ENCODE peak calls at places on chromosomes 2 and 18, in seven cellular contexts. One of them, this sample, is unnamed.

GRCh38 chr2:202069189-202070050 is 3.6 kb upstream of the KIAA2012 start:
- DNase-seq in HepG2: no peak
- DNase-seq in SK-N-SH: no peak
- DNase-seq in K562: peak
- DNase-seq in HCT116: no peak
- DNase-seq in H1: no peak
- DNase-seq in GM12878: no peak
- DNase-seq in this sample: no peak

GRCh38 chr2:47172156-47172921 is 17.2 kb upstream of the STPG4 start:
- DNase-seq in HepG2: peak
- DNase-seq in SK-N-SH: no peak
- DNase-seq in K562: no peak
- DNase-seq in HCT116: no peak
- DNase-seq in H1: no peak
- DNase-seq in GM12878: no peak
- DNase-seq in this sample: no peak

GRCh38 chr2:177164584-177165052 is 48.0 kb upstream of the HNRNPA3 start:
- DNase-seq in HepG2: peak
- DNase-seq in SK-N-SH: peak
- DNase-seq in K562: peak
- DNase-seq in HCT116: peak
- DNase-seq in H1: peak
- DNase-seq in GM12878: peak
- DNase-seq in this sample: no peak

GRCh38 chr18:7023581-7023980 is 94.0 kb downstream of the LAMA1 start:
- DNase-seq in HepG2: no peak
- DNase-seq in SK-N-SH: no peak
- DNase-seq in K562: no peak
- DNase-seq in HCT116: no peak
- DNase-seq in H1: no peak
- DNase-seq in GM12878: no peak
- DNase-seq in this sample: no peak

GRCh38 chr2:49033394-49033793 is 120.9 kb downstream of the FSHR start:
- DNase-seq in HepG2: no peak
- DNase-seq in SK-N-SH: no peak
- DNase-seq in K562: no peak
- DNase-seq in HCT116: no peak
- DNase-seq in H1: no peak
- DNase-seq in GM12878: no peak
- DNase-seq in this sample: no peak

GRCh38 chr2:239239607-239240479 is 161.0 kb downstream of the HDAC4 start:
- DNase-seq in HepG2: no peak
- DNase-seq in SK-N-SH: peak
- DNase-seq in K562: no peak
- DNase-seq in HCT116: no peak
- DNase-seq in H1: no peak
- DNase-seq in GM12878: no peak
- DNase-seq in this sample: no peak

GRCh38 chr2:240847817-240848216 is 20.8 kb upstream of the AGXT start:
- DNase-seq in HepG2: no peak
- DNase-seq in SK-N-SH: no peak
- DNase-seq in K562: no peak
- DNase-seq in HCT116: no peak
- DNase-seq in H1: no peak
- DNase-seq in GM12878: no peak
- DNase-seq in this sample: no peak

GRCh38 chr2:134431837-134432437 is 178.1 kb downstream of the MGAT5 start:
- DNase-seq in HepG2: no peak
- DNase-seq in SK-N-SH: no peak
- DNase-seq in K562: no peak
- DNase-seq in HCT116: no peak
- DNase-seq in H1: no peak
- DNase-seq in GM12878: no peak
- DNase-seq in this sample: no peak

GRCh38 chr18:6876646-6877045 is 147.1 kb downstream of the ARHGAP28 start:
- DNase-seq in HepG2: no peak
- DNase-seq in SK-N-SH: no peak
- DNase-seq in K562: no peak
- DNase-seq in HCT116: no peak
- DNase-seq in H1: no peak
- DNase-seq in GM12878: no peak
- DNase-seq in this sample: no peak

GRCh38 chr2:96323849-96324248 is 1.3 kb upstream of the ITPRIPL1 start:
- DNase-seq in HepG2: no peak
- DNase-seq in SK-N-SH: no peak
- DNase-seq in K562: no peak
- DNase-seq in HCT116: no peak
- DNase-seq in H1: no peak
- DNase-seq in GM12878: no peak
- DNase-seq in this sample: no peak

GRCh38 chr2:239201531-239201876 is 199.3 kb downstream of the HDAC4 start:
- DNase-seq in HepG2: no peak
- DNase-seq in SK-N-SH: no peak
- DNase-seq in K562: no peak
- DNase-seq in HCT116: no peak
- DNase-seq in H1: no peak
- DNase-seq in GM12878: no peak
- DNase-seq in this sample: no peak

GRCh38 chr2:37226863-37227262 is 4.5 kb downstream of the CEBPZ start:
- DNase-seq in HepG2: no peak
- DNase-seq in SK-N-SH: no peak
- DNase-seq in K562: no peak
- DNase-seq in HCT116: no peak
- DNase-seq in H1: no peak
- DNase-seq in GM12878: no peak
- DNase-seq in this sample: no peak

GRCh38 chr2:198044777-198045176 is 240.4 kb downstream of the PLCL1 start:
- DNase-seq in HepG2: no peak
- DNase-seq in SK-N-SH: no peak
- DNase-seq in K562: no peak
- DNase-seq in HCT116: no peak
- DNase-seq in H1: no peak
- DNase-seq in GM12878: no peak
- DNase-seq in this sample: no peak

GRCh38 chr18:21960189-21960588 is 209.2 kb upstream of the GATA6 start:
- DNase-seq in HepG2: no peak
- DNase-seq in SK-N-SH: no peak
- DNase-seq in K562: no peak
- DNase-seq in HCT116: no peak
- DNase-seq in H1: no peak
- DNase-seq in GM12878: no peak
- DNase-seq in this sample: no peak

GRCh38 chr2:157732596-157732995 is 103.9 kb upstream of the ACVR1C start:
- DNase-seq in HepG2: no peak
- DNase-seq in SK-N-SH: no peak
- DNase-seq in K562: no peak
- DNase-seq in HCT116: no peak
- DNase-seq in H1: no peak
- DNase-seq in GM12878: no peak
- DNase-seq in this sample: no peak

GRCh38 chr2:150234787-150235512 is 252.5 kb downstream of the RND3 start:
- DNase-seq in HepG2: no peak
- DNase-seq in SK-N-SH: no peak
- DNase-seq in K562: no peak
- DNase-seq in HCT116: no peak
- DNase-seq in H1: no peak
- DNase-seq in GM12878: no peak
- DNase-seq in this sample: no peak

GRCh38 chr2:211328126-211328525 is 771.7 kb downstream of the CPS1 start:
- DNase-seq in HepG2: no peak
- DNase-seq in SK-N-SH: no peak
- DNase-seq in K562: no peak
- DNase-seq in HCT116: no peak
- DNase-seq in H1: no peak
- DNase-seq in GM12878: no peak
- DNase-seq in this sample: no peak

GRCh38 chr2:10170256-10170655 is 47.7 kb downstream of the RRM2 start:
- DNase-seq in HepG2: no peak
- DNase-seq in SK-N-SH: peak
- DNase-seq in K562: no peak
- DNase-seq in HCT116: no peak
- DNase-seq in H1: no peak
- DNase-seq in GM12878: no peak
- DNase-seq in this sample: no peak

GRCh38 chr2:68980956-68981355 is 6.5 kb downstream of the GKN1 start:
- DNase-seq in HepG2: no peak
- DNase-seq in SK-N-SH: no peak
- DNase-seq in K562: no peak
- DNase-seq in HCT116: no peak
- DNase-seq in H1: no peak
- DNase-seq in GM12878: no peak
- DNase-seq in this sample: no peak

GRCh38 chr18:5884375-5884774 is 10.9 kb downstream of the TMEM200C start:
- DNase-seq in HepG2: no peak
- DNase-seq in SK-N-SH: no peak
- DNase-seq in K562: no peak
- DNase-seq in HCT116: no peak
- DNase-seq in H1: no peak
- DNase-seq in GM12878: no peak
- DNase-seq in this sample: no peak

GRCh38 chr2:242085941-242086621 is 216.6 kb downstream of the RTP5 start:
- DNase-seq in HepG2: peak
- DNase-seq in SK-N-SH: no peak
- DNase-seq in K562: no peak
- DNase-seq in HCT116: no peak
- DNase-seq in H1: no peak
- DNase-seq in GM12878: peak
- DNase-seq in this sample: no peak

GRCh38 chr2:47227532-47228166 is 72.5 kb upstream of the STPG4 start:
- DNase-seq in HepG2: no peak
- DNase-seq in SK-N-SH: no peak
- DNase-seq in K562: no peak
- DNase-seq in HCT116: no peak
- DNase-seq in H1: no peak
- DNase-seq in GM12878: no peak
- DNase-seq in this sample: no peak

GRCh38 chr2:119290859-119291587 is 67.4 kb downstream of the STEAP3 start:
- DNase-seq in HepG2: peak
- DNase-seq in SK-N-SH: peak
- DNase-seq in K562: peak
- DNase-seq in HCT116: peak
- DNase-seq in H1: peak
- DNase-seq in GM12878: no peak
- DNase-seq in this sample: peak

DNA sequence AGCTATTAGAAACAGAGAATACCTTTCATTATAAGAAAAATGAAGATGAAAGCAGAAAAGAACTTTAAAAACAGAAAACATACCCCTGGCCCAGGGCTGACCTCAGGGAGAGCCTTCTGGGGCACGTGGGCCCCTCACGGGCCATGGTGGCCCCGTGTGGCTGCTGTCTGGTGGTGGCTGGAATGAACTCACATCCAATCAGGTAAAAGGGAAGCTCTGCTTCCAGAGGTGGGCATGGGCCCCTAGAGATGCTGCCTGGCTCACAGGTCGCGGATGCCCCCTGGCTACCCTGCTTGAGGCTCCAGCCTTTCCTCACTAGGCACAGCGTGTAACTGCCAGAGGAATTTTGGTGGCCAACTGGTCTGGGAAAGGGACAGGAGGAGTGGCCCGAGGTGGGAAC is 16.6 kb downstream of the SNORC start:
- DNase-seq in HepG2: no peak
- DNase-seq in SK-N-SH: peak
- DNase-seq in K562: no peak
- DNase-seq in HCT116: no peak
- DNase-seq in H1: no peak
- DNase-seq in GM12878: no peak
- DNase-seq in this sample: no peak
- TF ChIP-seq JUND in HepG2: no peak
- TF ChIP-seq JUND in SK-N-SH: no peak
- TF ChIP-seq JUND in K562: no peak
- TF ChIP-seq JUND in HCT116: no peak
- TF ChIP-seq JUND in H1: no peak
- TF ChIP-seq JUND in GM12878: no peak
- TF ChIP-seq JUND in this sample: no peak

GRCh38 chr2:2663401-2664036 is 332.4 kb upstream of the MYT1L start:
- DNase-seq in HepG2: no peak
- DNase-seq in SK-N-SH: no peak
- DNase-seq in K562: no peak
- DNase-seq in HCT116: no peak
- DNase-seq in H1: no peak
- DNase-seq in GM12878: no peak
- DNase-seq in this sample: no peak
- TF ChIP-seq JUND in HepG2: no peak
- TF ChIP-seq JUND in SK-N-SH: no peak
- TF ChIP-seq JUND in K562: no peak
- TF ChIP-seq JUND in HCT116: no peak
- TF ChIP-seq JUND in H1: no peak
- TF ChIP-seq JUND in GM12878: no peak
- TF ChIP-seq JUND in this sample: no peak

DNA sequence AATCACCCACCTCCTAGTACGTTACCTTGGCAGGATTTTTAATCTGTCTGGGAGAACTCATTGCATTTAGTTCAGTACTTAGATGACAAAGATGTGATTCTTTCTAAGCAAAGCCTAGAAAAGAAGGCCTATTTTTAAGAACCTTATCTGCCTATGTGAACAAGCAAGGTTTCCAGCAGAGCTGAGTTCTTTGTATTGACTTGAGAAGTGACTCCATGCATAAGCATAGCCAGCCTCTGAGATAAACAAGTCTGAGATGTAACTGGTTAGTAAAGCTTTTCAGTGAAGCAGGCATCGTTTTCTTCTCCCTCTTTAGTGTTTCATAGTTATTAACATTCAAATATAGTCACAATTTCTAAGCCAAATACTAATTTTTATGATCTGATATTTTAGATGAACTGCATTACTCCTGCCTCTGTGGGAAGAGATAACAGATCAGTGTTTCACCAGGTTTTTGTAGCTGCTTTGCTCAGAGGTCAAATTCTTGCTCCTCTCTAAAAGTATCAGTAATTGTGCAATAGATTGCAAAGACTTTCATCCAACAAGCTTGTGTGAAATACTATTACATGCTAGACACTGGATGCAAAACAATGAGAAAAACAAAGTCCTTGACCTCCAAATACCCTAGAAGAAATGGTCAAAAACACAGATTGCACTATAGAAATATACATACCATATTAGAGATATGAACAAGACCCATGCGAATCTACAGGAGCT is 107.8 kb downstream of the MBD2 start:
- DNase-seq in HepG2: no peak
- DNase-seq in SK-N-SH: no peak
- DNase-seq in K562: no peak
- DNase-seq in HCT116: no peak
- DNase-seq in H1: no peak
- DNase-seq in GM12878: no peak
- DNase-seq in this sample: no peak
- TF ChIP-seq JUND in HepG2: no peak
- TF ChIP-seq JUND in SK-N-SH: no peak
- TF ChIP-seq JUND in K562: no peak
- TF ChIP-seq JUND in HCT116: no peak
- TF ChIP-seq JUND in H1: no peak
- TF ChIP-seq JUND in GM12878: no peak
- TF ChIP-seq JUND in this sample: no peak

GRCh38 chr2:3174626-3175567 is 202.7 kb downstream of the EIPR1 start:
- DNase-seq in HepG2: no peak
- DNase-seq in SK-N-SH: peak
- DNase-seq in K562: no peak
- DNase-seq in HCT116: no peak
- DNase-seq in H1: no peak
- DNase-seq in GM12878: no peak
- DNase-seq in this sample: no peak
- TF ChIP-seq JUND in HepG2: no peak
- TF ChIP-seq JUND in SK-N-SH: no peak
- TF ChIP-seq JUND in K562: no peak
- TF ChIP-seq JUND in HCT116: no peak
- TF ChIP-seq JUND in H1: no peak
- TF ChIP-seq JUND in GM12878: no peak
- TF ChIP-seq JUND in this sample: no peak

This sample was measured in T47D.